ENCODE peak calls at places on chromosomes 7 and 10, in five cellular contexts. C is left ventricle myocardium inferior; W is CD8-positive, alpha-beta memory T cell; F is DMS53; K is ELR. A is an unnamed sample.

GRCh38 chr7:135317676-135318326 is 84.2 kb downstream of the STRA8 start:
- DNase-seq in C (no peak), W (no peak), F (no peak), K (no peak), A (no peak)

GRCh38 chr7:22447759-22448158 is 52.2 kb downstream of the STEAP1B start:
- DNase-seq in C (no peak), W (no peak), F (peak; percentile 99), K (no peak), A (no peak)

GRCh38 chr7:115941703-115942268 is 88.8 kb downstream of the TFEC start:
- DNase-seq in C (no peak), W (no peak), F (no peak), K (peak; percentile 67), A (peak; percentile 14)

GRCh38 chr10:33334170-33334838 is at the start of gene NRP1:
- DNase-seq in C (peak; percentile 35), W (no peak), F (peak; percentile 93), K (no peak), A (no peak)

GRCh38 chr7:137992042-137992737 is 9.7 kb downstream of the CREB3L2 start:
- DNase-seq in C (no peak), W (no peak), F (peak; percentile 58), K (peak; percentile 85), A (peak; percentile 79)

GRCh38 chr10:119166111-119166500 is 592 bp upstream of the SFXN4 start:
- DNase-seq in C (no peak), W (no peak), F (peak; percentile 68), K (no peak), A (no peak)

GRCh38 chr7:148567524-148567923 is 23.0 kb upstream of the C7orf33 start:
- DNase-seq in C (no peak), W (no peak), F (no peak), K (no peak), A (no peak)

GRCh38 chr10:21724695-21725371 is 190.8 kb downstream of the MLLT10 start:
- DNase-seq in C (peak; percentile 83), W (peak; percentile 19), F (peak; percentile 98), K (peak; percentile 99), A (peak; percentile 98)

GRCh38 chr7:114047889-114048288 is 129.1 kb upstream of the PPP1R3A start:
- DNase-seq in C (no peak), W (no peak), F (peak; percentile 59), K (peak; percentile 66), A (no peak)

GRCh38 chr10:106380706-106381105 is 783.8 kb downstream of the SORCS1 start:
- DNase-seq in C (no peak), W (no peak), F (no peak), K (peak; percentile 32), A (no peak)

GRCh38 chr7:91713669-91714068 is 166.8 kb downstream of the MTERF1 start:
- DNase-seq in C (no peak), W (no peak), F (no peak), K (no peak), A (no peak)

GRCh38 chr10:19817251-19818046 is 1.2 kb downstream of the PLXDC2 start:
- DNase-seq in C (no peak), W (no peak), F (peak; percentile 51), K (no peak), A (no peak)

GRCh38 chr10:118694848-118695247 is 59.9 kb downstream of the CACUL1 start:
- DNase-seq in C (no peak), W (no peak), F (no peak), K (peak; percentile 39), A (peak; percentile 61)

GRCh38 chr7:36820527-36821170 is 96.4 kb upstream of the AOAH start:
- DNase-seq in C (no peak), W (no peak), F (no peak), K (no peak), A (no peak)

GRCh38 chr7:147411011-147411614 is 1179.5 kb upstream of the C7orf33 start:
- DNase-seq in C (no peak), W (no peak), F (no peak), K (no peak), A (no peak)

GRCh38 chr7:12456506-12456905 is 52.8 kb upstream of the VWDE start:
- DNase-seq in C (no peak), W (no peak), F (no peak), K (no peak), A (no peak)

GRCh38 chr10:17116193-17116592 is 13.4 kb downstream of the CUBN start:
- DNase-seq in C (no peak), W (no peak), F (no peak), K (no peak), A (no peak)

GRCh38 chr7:44477063-44477830 is 13.2 kb downstream of the NUDCD3 start:
- DNase-seq in C (peak; percentile 43), W (peak; percentile 49), F (peak; percentile 94), K (peak; percentile 91), A (peak; percentile 79)

GRCh38 chr10:79223346-79224048 is 123.8 kb upstream of the PPIF start:
- DNase-seq in C (peak; percentile 79), W (no peak), F (no peak), K (no peak), A (no peak)

GRCh38 chr7:47580175-47580701 is 1.7 kb downstream of the TNS3 start:
- DNase-seq in C (no peak), W (no peak), F (no peak), K (peak; percentile 37), A (no peak)

GRCh38 chr7:27714831-27715444 is 25.0 kb upstream of the TAX1BP1 start:
- DNase-seq in C (no peak), W (no peak), F (no peak), K (no peak), A (no peak)

GRCh38 chr10:79224992-79225391 is 122.3 kb upstream of the PPIF start:
- DNase-seq in C (no peak), W (no peak), F (no peak), K (no peak), A (no peak)

GRCh38 chr10:129896231-129897150 is 67.6 kb downstream of the EBF3 start:
- DNase-seq in C (no peak), W (no peak), F (no peak), K (no peak), A (no peak)

GRCh38 chr7:35555934-35556333 is 139.0 kb downstream of the HERPUD2 start:
- DNase-seq in C (no peak), W (no peak), F (peak; percentile 88), K (peak; percentile 54), A (no peak)